ENCODE peak calls at places on chromosome 15, in ten cellular contexts. V is IMR-90; B is HCT116; U is NCI-H2081; T is tibial nerve; I is GM04503; J is HT1080; E is activated CD8-positive, alpha-beta memory T cell treated with anti-CD3 and anti-CD28 coated beads for 4 hours; G is fibroblast of pulmonary artery; N is activated CD8-positive, alpha-beta T cell treated with anti-CD3 and anti-CD28 coated beads for 36 hours. A is an unnamed sample.

GRCh38 chr15:35000511-35000910 is 12.4 kb upstream of the ZNF770 start:
- DNase-seq in J (peak), I (peak), B (peak), N (no peak), G (peak), U (no peak), T (no peak), E (no peak), V (peak), A (no peak)

GRCh38 chr15:88258021-88258641 is 1.6 kb upstream of the NTRK3 start:
- DNase-seq in I (no peak), J (no peak), N (peak), U (no peak), B (peak), E (no peak), G (peak), T (no peak), V (no peak), A (no peak)

GRCh38 chr15:91872356-91873132 is 19.0 kb downstream of the SLCO3A1 start:
- DNase-seq in I (no peak), U (peak), G (no peak), B (no peak), V (no peak), E (no peak), J (no peak), T (no peak), N (no peak), A (no peak)

GRCh38 chr15:64224508-64224907 is 61.7 kb upstream of the PPIB start:
- DNase-seq in J (no peak), N (no peak), I (peak), E (no peak), G (peak), U (peak), B (no peak), V (peak), T (no peak), A (no peak)

GRCh38 chr15:65189102-65189740 is 4.1 kb upstream of the CLPX start:
- DNase-seq in N (peak), V (peak), E (no peak), T (no peak), B (peak), U (no peak), I (no peak), J (peak), G (peak), A (no peak)

GRCh38 chr15:80007532-80007931 is 36.5 kb upstream of the BCL2A1 start:
- DNase-seq in G (no peak), T (no peak), B (no peak), J (no peak), E (no peak), N (no peak), U (no peak), I (no peak), V (no peak), A (no peak)

GRCh38 chr15:64782751-64783150 is 7.4 kb upstream of the RBPMS2 start:
- DNase-seq in T (no peak), V (no peak), B (no peak), E (no peak), U (no peak), N (no peak), I (no peak), G (no peak), J (no peak), A (no peak)

GRCh38 chr15:49164865-49165264 is 5.2 kb upstream of the GALK2 start:
- DNase-seq in N (no peak), J (no peak), T (no peak), E (no peak), B (no peak), G (no peak), U (no peak), V (no peak), I (no peak), A (no peak)

GRCh38 chr15:85168642-85169173 is 187.1 kb downstream of the PDE8A start:
- DNase-seq in I (no peak), U (peak), E (peak), J (peak), T (no peak), N (peak), G (no peak), B (peak), V (peak), A (peak)